ENCODE peak calls at places on chromosomes 12 and 14, in eight cellular contexts. One of them, this sample, is unnamed.
A peak's percentile ranks its signal among the peaks of the same experiment; 100 is the strongest.

GRCh38 chr14:105581551-105582341 is 55.4 kb downstream of the TMEM121 start:
- DNase-seq in mesothelial cell of epicardium: no peak
- DNase-seq in fibroblast of lung: no peak
- DNase-seq in H9: no peak
- DNase-seq in fibroblast of the aortic adventitia: no peak
- DNase-seq in RWPE1: no peak
- DNase-seq in mammary epithelial cell: no peak
- DNase-seq in astrocyte of the cerebellum: no peak
- DNase-seq in this sample: no peak

GRCh38 chr12:106108187-106108816 is 30.5 kb downstream of the NUAK1 start:
- DNase-seq in fibroblast of the aortic adventitia: peak; percentile 75
- DNase-seq in fibroblast of lung: peak; percentile 88
- DNase-seq in mammary epithelial cell: no peak
- DNase-seq in mesothelial cell of epicardium: no peak
- DNase-seq in RWPE1: no peak
- DNase-seq in H9: peak; percentile 83
- DNase-seq in astrocyte of the cerebellum: peak; percentile 60
- DNase-seq in this sample: no peak

GRCh38 chr14:39762576-39763401 is 330.6 kb upstream of the FBXO33 start:
- DNase-seq in H9: no peak
- DNase-seq in mesothelial cell of epicardium: no peak
- DNase-seq in fibroblast of the aortic adventitia: no peak
- DNase-seq in fibroblast of lung: no peak
- DNase-seq in mammary epithelial cell: no peak
- DNase-seq in astrocyte of the cerebellum: no peak
- DNase-seq in RWPE1: no peak
- DNase-seq in this sample: no peak

GRCh38 chr14:68285421-68286179 is 466.0 kb downstream of the RAD51B start:
- DNase-seq in mesothelial cell of epicardium: no peak
- DNase-seq in H9: no peak
- DNase-seq in fibroblast of lung: peak; percentile 14
- DNase-seq in RWPE1: no peak
- DNase-seq in fibroblast of the aortic adventitia: no peak
- DNase-seq in astrocyte of the cerebellum: no peak
- DNase-seq in mammary epithelial cell: no peak
- DNase-seq in this sample: no peak

GRCh38 chr12:12353807-12354206 is 3.1 kb upstream of the BORCS5 start:
- DNase-seq in mammary epithelial cell: no peak
- DNase-seq in fibroblast of lung: no peak
- DNase-seq in RWPE1: no peak
- DNase-seq in astrocyte of the cerebellum: no peak
- DNase-seq in H9: no peak
- DNase-seq in mesothelial cell of epicardium: no peak
- DNase-seq in fibroblast of the aortic adventitia: no peak
- DNase-seq in this sample: no peak

GRCh38 chr14:103247169-103247606 is 86.8 kb upstream of the EIF5 start:
- DNase-seq in fibroblast of the aortic adventitia: no peak
- DNase-seq in fibroblast of lung: no peak
- DNase-seq in mammary epithelial cell: no peak
- DNase-seq in astrocyte of the cerebellum: no peak
- DNase-seq in H9: no peak
- DNase-seq in RWPE1: no peak
- DNase-seq in mesothelial cell of epicardium: no peak
- DNase-seq in this sample: no peak

GRCh38 chr14:37565550-37565949 is 29.5 kb downstream of the FOXA1 start:
- DNase-seq in H9: no peak
- DNase-seq in mammary epithelial cell: no peak
- DNase-seq in astrocyte of the cerebellum: no peak
- DNase-seq in fibroblast of the aortic adventitia: no peak
- DNase-seq in fibroblast of lung: no peak
- DNase-seq in mesothelial cell of epicardium: no peak
- DNase-seq in RWPE1: no peak
- DNase-seq in this sample: no peak

GRCh38 chr12:118357327-118358007 is 15.2 kb downstream of the TAOK3 start:
- DNase-seq in H9: no peak
- DNase-seq in astrocyte of the cerebellum: no peak
- DNase-seq in fibroblast of lung: peak; percentile 36
- DNase-seq in mammary epithelial cell: peak; percentile 54
- DNase-seq in fibroblast of the aortic adventitia: peak; percentile 74
- DNase-seq in mesothelial cell of epicardium: no peak
- DNase-seq in RWPE1: no peak
- DNase-seq in this sample: no peak

GRCh38 chr14:61247935-61248334 is 33.2 kb downstream of the TMEM30B start:
- DNase-seq in H9: no peak
- DNase-seq in mammary epithelial cell: peak; percentile 36
- DNase-seq in fibroblast of the aortic adventitia: peak; percentile 66
- DNase-seq in RWPE1: no peak
- DNase-seq in mesothelial cell of epicardium: no peak
- DNase-seq in fibroblast of lung: peak; percentile 96
- DNase-seq in astrocyte of the cerebellum: peak; percentile 88
- DNase-seq in this sample: no peak

GRCh38 chr12:107108995-107109508 is 15.7 kb upstream of the CRY1 start:
- DNase-seq in astrocyte of the cerebellum: no peak
- DNase-seq in fibroblast of the aortic adventitia: no peak
- DNase-seq in mammary epithelial cell: no peak
- DNase-seq in mesothelial cell of epicardium: no peak
- DNase-seq in H9: no peak
- DNase-seq in fibroblast of lung: no peak
- DNase-seq in RWPE1: no peak
- DNase-seq in this sample: no peak

GRCh38 chr12:33759279-33759678 is 263.0 kb upstream of the ALG10 start:
- DNase-seq in RWPE1: no peak
- DNase-seq in fibroblast of lung: no peak
- DNase-seq in astrocyte of the cerebellum: no peak
- DNase-seq in mammary epithelial cell: no peak
- DNase-seq in mesothelial cell of epicardium: no peak
- DNase-seq in fibroblast of the aortic adventitia: no peak
- DNase-seq in H9: no peak
- DNase-seq in this sample: no peak

DNA sequence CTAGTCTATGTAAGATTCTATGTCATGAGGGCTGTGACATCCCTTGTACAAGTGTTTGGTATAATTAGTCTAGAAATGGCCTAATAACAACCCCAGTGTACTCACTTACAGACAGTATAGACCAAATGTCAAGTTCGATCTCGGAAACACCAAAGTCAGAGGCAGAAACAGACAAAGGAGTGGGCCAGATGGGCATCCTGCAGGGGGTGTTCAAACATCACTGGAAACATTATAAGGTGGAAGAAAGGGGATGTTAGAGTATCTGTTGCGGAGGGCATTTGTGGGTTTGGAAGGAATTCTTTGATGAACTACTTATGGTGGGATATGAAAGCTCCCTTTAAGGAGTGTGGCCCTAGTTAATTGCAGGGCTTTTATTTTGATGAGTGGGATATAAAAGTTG is 134.6 kb downstream of the ESR2 start:
- DNase-seq in mammary epithelial cell: no peak
- DNase-seq in RWPE1: no peak
- DNase-seq in fibroblast of lung: no peak
- DNase-seq in H9: no peak
- DNase-seq in fibroblast of the aortic adventitia: no peak
- DNase-seq in astrocyte of the cerebellum: no peak
- DNase-seq in mesothelial cell of epicardium: no peak
- DNase-seq in this sample: no peak
- TF ChIP-seq CTCF in mammary epithelial cell: no peak
- TF ChIP-seq CTCF in RWPE1: no peak
- TF ChIP-seq CTCF in fibroblast of lung: no peak
- TF ChIP-seq CTCF in H9: peak; percentile 39
- TF ChIP-seq CTCF in fibroblast of the aortic adventitia: no peak
- TF ChIP-seq CTCF in astrocyte of the cerebellum: no peak
- TF ChIP-seq CTCF in mesothelial cell of epicardium: no peak
- TF ChIP-seq CTCF in this sample: peak; percentile 17

DNA sequence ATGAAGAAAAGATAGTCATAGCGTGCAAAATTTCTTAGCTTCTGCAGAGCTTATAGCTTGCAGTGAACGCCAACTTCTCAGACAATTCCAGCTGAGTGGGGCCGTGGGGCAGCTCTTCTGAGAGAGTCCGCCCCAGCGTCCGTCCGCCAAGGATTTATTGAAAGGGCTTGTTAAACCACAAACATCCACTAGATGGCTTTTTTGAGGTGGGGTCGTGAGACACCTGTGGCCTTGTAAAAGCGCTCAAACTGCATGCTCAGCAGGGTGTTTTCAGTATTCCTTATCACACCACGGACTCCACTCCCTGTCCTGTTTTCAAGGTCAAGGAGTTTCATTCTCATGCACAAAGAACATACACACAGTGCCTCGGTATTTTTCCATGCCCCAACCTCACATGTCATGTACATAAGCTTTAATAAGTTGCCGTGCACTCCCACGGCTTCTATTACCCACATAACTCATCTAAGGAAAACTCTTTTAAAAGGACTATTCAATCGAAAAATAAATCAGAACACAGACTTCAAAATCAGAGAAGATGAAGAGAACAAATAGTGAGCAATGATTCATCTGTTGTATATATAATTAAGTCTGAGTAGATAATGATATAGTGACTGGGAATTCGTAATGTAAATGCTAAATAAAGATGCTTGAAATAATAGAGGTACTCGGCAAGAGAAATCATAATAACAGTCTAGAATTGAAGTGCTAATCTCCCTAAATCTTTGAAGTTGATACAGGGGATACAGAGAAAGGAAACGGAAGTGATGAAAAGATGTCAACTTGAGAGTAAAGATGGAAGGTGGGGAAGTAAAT is 46.7 kb downstream of the WBP11 start:
- DNase-seq in astrocyte of the cerebellum: no peak
- DNase-seq in fibroblast of lung: no peak
- DNase-seq in mammary epithelial cell: no peak
- DNase-seq in fibroblast of the aortic adventitia: no peak
- DNase-seq in mesothelial cell of epicardium: no peak
- DNase-seq in H9: peak; percentile 77
- DNase-seq in RWPE1: no peak
- DNase-seq in this sample: no peak
- TF ChIP-seq CTCF in astrocyte of the cerebellum: peak; percentile 41
- TF ChIP-seq CTCF in fibroblast of lung: peak; percentile 48
- TF ChIP-seq CTCF in mammary epithelial cell: no peak
- TF ChIP-seq CTCF in fibroblast of the aortic adventitia: peak; percentile 27
- TF ChIP-seq CTCF in mesothelial cell of epicardium: peak; percentile 64
- TF ChIP-seq CTCF in H9: peak; percentile 75
- TF ChIP-seq CTCF in RWPE1: no peak
- TF ChIP-seq CTCF in this sample: peak; percentile 2

DNA sequence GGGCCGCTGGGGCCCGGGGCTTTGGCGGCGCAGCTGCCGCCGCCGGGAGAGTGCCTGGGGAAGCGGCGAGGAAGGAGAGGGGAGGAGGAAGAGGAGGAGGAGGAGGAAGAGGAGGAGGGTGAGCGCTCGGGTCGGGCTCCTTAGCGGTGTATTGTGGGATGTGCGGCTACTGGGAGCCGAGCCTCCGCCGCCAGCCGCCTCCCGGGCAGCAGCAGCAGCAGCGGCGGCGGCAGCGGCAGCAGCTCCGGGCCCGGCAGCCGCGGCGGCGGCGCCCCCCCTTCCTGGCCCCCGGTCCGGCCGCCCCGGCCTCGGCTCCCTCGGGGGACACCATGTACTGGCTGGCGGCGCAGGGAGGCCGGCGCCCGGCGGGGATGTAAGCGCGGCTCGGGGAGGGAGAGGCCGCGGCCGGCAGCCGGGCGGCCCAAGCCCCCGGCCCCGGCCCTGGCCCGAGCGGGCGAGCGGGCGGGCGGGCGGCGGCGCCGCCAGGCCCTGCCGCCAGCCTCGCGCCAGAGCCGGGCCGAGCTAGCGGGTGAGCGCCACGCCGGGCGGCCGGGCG is at the start of gene SETD1B:
- DNase-seq in mammary epithelial cell: peak; percentile 43
- DNase-seq in mesothelial cell of epicardium: no peak
- DNase-seq in fibroblast of the aortic adventitia: peak; percentile 53
- DNase-seq in fibroblast of lung: peak; percentile 70
- DNase-seq in H9: no peak
- DNase-seq in RWPE1: no peak
- DNase-seq in astrocyte of the cerebellum: no peak
- DNase-seq in this sample: no peak
- TF ChIP-seq CTCF in mammary epithelial cell: no peak
- TF ChIP-seq CTCF in mesothelial cell of epicardium: no peak
- TF ChIP-seq CTCF in fibroblast of the aortic adventitia: no peak
- TF ChIP-seq CTCF in fibroblast of lung: no peak
- TF ChIP-seq CTCF in H9: no peak
- TF ChIP-seq CTCF in RWPE1: no peak
- TF ChIP-seq CTCF in astrocyte of the cerebellum: no peak
- TF ChIP-seq CTCF in this sample: no peak

GRCh38 chr12:56080556-56081138 is 682 bp downstream of the ERBB3 start:
- DNase-seq in H9: peak; percentile 75
- DNase-seq in mesothelial cell of epicardium: no peak
- DNase-seq in astrocyte of the cerebellum: no peak
- DNase-seq in fibroblast of the aortic adventitia: no peak
- DNase-seq in fibroblast of lung: no peak
- DNase-seq in mammary epithelial cell: no peak
- DNase-seq in RWPE1: no peak
- DNase-seq in this sample: no peak

GRCh38 chr12:56078427-56078826 is 1.5 kb upstream of the ERBB3 start:
- DNase-seq in RWPE1: no peak
- DNase-seq in fibroblast of the aortic adventitia: no peak
- DNase-seq in mammary epithelial cell: no peak
- DNase-seq in fibroblast of lung: no peak
- DNase-seq in mesothelial cell of epicardium: no peak
- DNase-seq in astrocyte of the cerebellum: no peak
- DNase-seq in H9: no peak
- DNase-seq in this sample: no peak

GRCh38 chr12:56081393-56082347 is 1.7 kb downstream of the ERBB3 start:
- DNase-seq in RWPE1: no peak
- DNase-seq in mesothelial cell of epicardium: no peak
- DNase-seq in H9: no peak
- DNase-seq in mammary epithelial cell: no peak
- DNase-seq in fibroblast of the aortic adventitia: no peak
- DNase-seq in fibroblast of lung: no peak
- DNase-seq in astrocyte of the cerebellum: no peak
- DNase-seq in this sample: no peak

GRCh38 chr12:56078931-56079728 is 835 bp upstream of the ERBB3 start:
- DNase-seq in mammary epithelial cell: peak; percentile 81
- DNase-seq in H9: peak; percentile 97
- DNase-seq in fibroblast of the aortic adventitia: peak; percentile 80
- DNase-seq in mesothelial cell of epicardium: peak; percentile 53
- DNase-seq in fibroblast of lung: peak; percentile 75
- DNase-seq in astrocyte of the cerebellum: peak; percentile 49
- DNase-seq in RWPE1: peak; percentile 81
- DNase-seq in this sample: peak; percentile 78

GRCh38 chr12:56079729-56080555 is at the start of gene ERBB3:
- DNase-seq in fibroblast of lung: peak; percentile 87
- DNase-seq in fibroblast of the aortic adventitia: peak; percentile 72
- DNase-seq in H9: peak; percentile 93
- DNase-seq in RWPE1: peak; percentile 97
- DNase-seq in mammary epithelial cell: peak; percentile 88
- DNase-seq in astrocyte of the cerebellum: peak; percentile 15
- DNase-seq in mesothelial cell of epicardium: peak; percentile 48
- DNase-seq in this sample: peak; percentile 52
- TF ChIP-seq CTCF in fibroblast of lung: no peak
- TF ChIP-seq CTCF in fibroblast of the aortic adventitia: peak; percentile 35
- TF ChIP-seq CTCF in H9: no peak
- TF ChIP-seq CTCF in RWPE1: no peak
- TF ChIP-seq CTCF in mammary epithelial cell: peak; percentile 26
- TF ChIP-seq CTCF in astrocyte of the cerebellum: no peak
- TF ChIP-seq CTCF in mesothelial cell of epicardium: no peak
- TF ChIP-seq CTCF in this sample: no peak

GRCh38 chr14:23483216-23483854 is 13.8 kb downstream of the NGDN start:
- DNase-seq in astrocyte of the cerebellum: no peak
- DNase-seq in fibroblast of the aortic adventitia: no peak
- DNase-seq in mammary epithelial cell: no peak
- DNase-seq in fibroblast of lung: peak; percentile 6
- DNase-seq in mesothelial cell of epicardium: no peak
- DNase-seq in RWPE1: no peak
- DNase-seq in H9: peak; percentile 89
- DNase-seq in this sample: no peak
- TF ChIP-seq CTCF in astrocyte of the cerebellum: peak; percentile 61
- TF ChIP-seq CTCF in fibroblast of the aortic adventitia: peak; percentile 34
- TF ChIP-seq CTCF in mammary epithelial cell: peak; percentile 38
- TF ChIP-seq CTCF in fibroblast of lung: peak; percentile 48
- TF ChIP-seq CTCF in mesothelial cell of epicardium: no peak
- TF ChIP-seq CTCF in RWPE1: peak; percentile 12
- TF ChIP-seq CTCF in H9: peak; percentile 91
- TF ChIP-seq CTCF in this sample: peak; percentile 64

GRCh38 chr12:113438523-113439300 is 16.5 kb downstream of the SDSL start:
- DNase-seq in RWPE1: no peak
- DNase-seq in mesothelial cell of epicardium: no peak
- DNase-seq in astrocyte of the cerebellum: no peak
- DNase-seq in fibroblast of the aortic adventitia: no peak
- DNase-seq in mammary epithelial cell: no peak
- DNase-seq in fibroblast of lung: no peak
- DNase-seq in H9: no peak
- DNase-seq in this sample: no peak
- TF ChIP-seq CTCF in RWPE1: no peak
- TF ChIP-seq CTCF in mesothelial cell of epicardium: no peak
- TF ChIP-seq CTCF in astrocyte of the cerebellum: no peak
- TF ChIP-seq CTCF in fibroblast of the aortic adventitia: no peak
- TF ChIP-seq CTCF in mammary epithelial cell: no peak
- TF ChIP-seq CTCF in fibroblast of lung: no peak
- TF ChIP-seq CTCF in H9: no peak
- TF ChIP-seq CTCF in this sample: no peak

This sample was measured in D721Med.